ENCODE peak calls at places on chromosomes 1 and 21, in four cellular contexts. E, V, W and F are unnamed samples.

GRCh38 chr1:214861615-214862014 is 220.9 kb upstream of the KCNK2 start:
- DNase-seq in E (no peak), V (peak; percentile 77), W (no peak), F (no peak)

GRCh38 chr1:85612704-85613361 is 32.3 kb downstream of the CCN1 start:
- DNase-seq in E (no peak), V (peak; percentile 94), W (peak; percentile 47), F (no peak)

GRCh38 chr1:22861764-22862440 is 110.8 kb downstream of the LACTBL1 start:
- DNase-seq in E (peak; percentile 35), V (peak; percentile 80), W (no peak), F (peak; percentile 78)

GRCh38 chr1:226662704-226663326 is 76.3 kb downstream of the ITPKB start:
- DNase-seq in E (no peak), V (peak; percentile 100), W (no peak), F (no peak)

GRCh38 chr1:228158690-228159665 is 6.6 kb upstream of the IBA57 start:
- DNase-seq in E (no peak), V (no peak), W (no peak), F (no peak)

GRCh38 chr1:204348197-204348596 is 11.5 kb downstream of the PLEKHA6 start:
- DNase-seq in E (no peak), V (no peak), W (no peak), F (no peak)

GRCh38 chr21:36744560-36745231 is 45.8 kb downstream of the SIM2 start:
- DNase-seq in E (no peak), V (no peak), W (no peak), F (no peak)

GRCh38 chr1:43256675-43257570 is 12.9 kb upstream of the TMEM125 start:
- DNase-seq in E (no peak), V (no peak), W (no peak), F (no peak)

GRCh38 chr21:44487831-44488230 is 32.5 kb downstream of the LRRC3 start:
- DNase-seq in E (no peak), V (peak; percentile 19), W (no peak), F (peak; percentile 84)

GRCh38 chr1:93816970-93817738 is 61.9 kb downstream of the DNTTIP2 start:
- DNase-seq in E (no peak), V (peak; percentile 85), W (no peak), F (no peak)

GRCh38 chr1:232143315-232143886 is 486.5 kb downstream of the SIPA1L2 start:
- DNase-seq in E (no peak), V (no peak), W (no peak), F (no peak)

GRCh38 chr1:109371271-109371739 is 26.4 kb downstream of the SORT1 start:
- DNase-seq in E (no peak), V (peak; percentile 65), W (no peak), F (no peak)

GRCh38 chr1:100834779-100835645 is 59.6 kb downstream of the EXTL2 start:
- DNase-seq in E (no peak), V (peak; percentile 11), W (peak; percentile 46), F (no peak)

GRCh38 chr1:194028002-194028401 is 841.6 kb upstream of the B3GALT2 start:
- DNase-seq in E (no peak), V (no peak), W (no peak), F (no peak)

GRCh38 chr1:101732221-101732620 is 264.5 kb downstream of the OLFM3 start:
- DNase-seq in E (no peak), V (no peak), W (no peak), F (no peak)

GRCh38 chr1:12083766-12084165 is 20.7 kb downstream of the TNFRSF8 start:
- DNase-seq in E (no peak), V (peak; percentile 87), W (no peak), F (no peak)

GRCh38 chr1:114510235-114511047 is 562 bp downstream of the TRIM33 start:
- DNase-seq in E (peak; percentile 6), V (peak; percentile 30), W (peak; percentile 46), F (peak; percentile 70)

GRCh38 chr21:43188181-43188580 is 19.4 kb downstream of the CRYAA start:
- DNase-seq in E (no peak), V (no peak), W (no peak), F (no peak)
- H2BK15ac ChIP-seq in E (no peak overlapping the region), V (no peak overlapping the region), W (no peak overlapping the region), F (no peak overlapping the region)

DNA sequence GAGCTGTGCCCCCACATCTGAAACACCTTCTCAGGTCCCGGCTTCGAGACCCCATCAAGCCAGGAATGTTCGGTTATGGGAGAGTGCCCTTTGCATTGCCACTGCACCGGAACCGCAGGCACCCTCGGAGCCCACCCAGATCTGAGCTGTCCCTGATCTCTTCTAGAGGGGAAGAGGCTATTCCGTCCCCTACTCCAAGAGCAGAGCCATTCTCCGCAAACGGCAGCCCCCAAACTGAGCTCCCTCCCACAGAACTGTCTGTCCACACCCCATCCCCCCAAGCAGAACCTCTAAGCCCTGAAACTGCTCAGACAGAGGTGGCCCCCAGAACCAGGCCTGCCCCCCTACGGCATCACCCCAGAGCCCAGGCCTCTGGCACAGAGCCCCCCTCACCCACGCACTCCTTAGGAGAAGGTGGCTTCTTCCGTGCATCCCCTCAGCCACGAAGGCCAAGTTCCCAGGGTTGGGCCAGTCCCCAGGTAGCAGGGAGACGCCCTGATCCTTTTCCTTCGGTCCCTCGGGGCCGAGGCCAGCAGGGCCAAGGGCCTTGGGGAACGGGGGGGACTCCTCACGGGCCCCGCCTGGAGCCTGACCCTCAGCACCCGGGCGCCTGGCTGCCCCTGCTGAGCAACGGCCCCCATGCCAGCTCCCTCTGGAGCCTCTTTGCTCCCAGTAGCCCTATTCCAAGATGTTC is 4.3 kb downstream of the ADAMTSL4 start:
- DNase-seq in E (no peak), V (no peak), W (peak; percentile 20), F (no peak)
- H2BK15ac ChIP-seq in E (no peak overlapping the region), V (no peak overlapping the region), W (no peak overlapping the region), F (no peak overlapping the region)

DNA sequence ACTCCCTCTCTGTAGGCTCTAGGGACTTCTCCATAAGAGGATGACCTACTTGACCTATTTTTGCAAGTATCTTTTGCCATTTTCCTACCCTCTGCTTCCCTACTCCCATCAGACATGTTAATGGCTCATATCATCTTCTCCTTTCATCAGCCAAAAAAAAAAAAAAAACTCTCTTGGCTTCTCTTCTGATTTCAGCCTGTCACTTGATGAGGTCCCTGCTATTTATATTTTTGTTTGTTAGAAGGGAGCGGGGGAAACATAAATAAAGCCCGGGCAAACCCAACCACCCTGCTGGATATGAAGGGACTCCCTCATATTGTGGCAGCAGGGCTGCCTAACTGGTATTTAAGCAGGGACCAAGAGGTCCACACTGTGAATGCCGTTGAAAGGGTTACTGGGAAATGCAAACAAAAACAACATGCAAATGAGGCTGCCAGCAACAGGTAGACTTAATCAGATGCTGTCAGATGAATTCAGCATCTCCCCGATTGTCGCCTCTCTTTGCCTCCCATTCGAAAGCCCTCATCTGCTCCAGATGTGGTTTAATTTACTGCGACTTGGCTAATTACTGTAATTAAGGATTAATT is 172.3 kb downstream of the PBX1 start:
- DNase-seq in E (no peak), V (no peak), W (no peak), F (no peak)
- H2BK15ac ChIP-seq in E (no peak overlapping the region), V (no peak overlapping the region), W (no peak overlapping the region), F (no peak overlapping the region)

DNA sequence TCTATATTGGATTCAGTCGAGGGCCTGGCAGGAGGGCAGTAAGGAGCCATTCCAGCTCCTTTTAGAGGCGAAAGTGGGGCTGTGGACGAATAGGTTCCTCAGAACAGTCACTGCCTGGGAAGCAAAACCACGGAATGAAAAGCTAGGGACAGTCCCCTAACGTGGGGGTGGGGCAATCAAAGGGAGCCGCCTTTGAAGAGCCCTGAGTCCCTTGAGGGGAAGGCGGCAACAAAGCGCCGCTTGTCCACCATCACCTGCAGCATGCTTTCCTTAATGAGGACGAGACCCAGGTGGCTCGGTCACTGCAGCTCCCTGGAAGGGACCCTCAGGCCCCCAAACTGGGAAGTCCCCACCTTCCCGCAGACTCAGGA is 184.7 kb downstream of the ETS2 start:
- DNase-seq in E (no peak), V (no peak), W (no peak), F (no peak)
- H2BK15ac ChIP-seq in E (peak overlapping the region; percentile 53), V (peak overlapping the region; percentile 71), W (no peak overlapping the region), F (no peak overlapping the region)

DNA sequence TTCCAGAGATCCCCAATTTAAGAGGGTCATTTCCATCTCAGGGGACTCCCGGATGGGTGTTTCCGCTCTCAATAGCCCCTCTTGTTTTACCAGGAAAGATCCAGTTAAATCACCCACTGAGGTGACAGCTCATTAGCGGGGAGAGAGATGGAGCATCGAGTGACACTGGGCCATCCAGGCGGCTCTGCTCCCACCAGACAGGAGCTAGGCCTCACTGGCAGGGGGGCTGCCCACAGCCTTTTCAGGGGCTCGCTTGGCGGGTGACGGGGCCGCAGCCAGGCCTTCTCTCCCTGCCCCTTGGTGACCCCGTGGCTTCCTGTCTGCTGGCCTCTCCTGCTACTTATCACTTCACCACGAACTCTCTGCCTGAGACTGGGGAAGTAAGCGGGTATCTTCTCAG is 26.7 kb upstream of the SPSB1 start:
- DNase-seq in E (no peak), V (no peak), W (no peak), F (no peak)
- H2BK15ac ChIP-seq in E (no peak overlapping the region), V (no peak overlapping the region), W (no peak overlapping the region), F (no peak overlapping the region)